ENCODE peak calls at places on chromosomes 11 and 22, in nine cellular contexts. Z is epithelial cell of esophagus; I is cardiac fibroblast; C is WTC11; O is CD8-positive, alpha-beta T cell; P is astrocyte of the cerebellum; Q is colonic mucosa; A is nephron progenitor cell; F is cardiac muscle cell. V is an unnamed sample.

GRCh38 chr11:12101318-12101717 is 9.1 kb upstream of the MICAL2 start:
- DNase-seq in O (no peak), P (no peak), Z (no peak), C (no peak), Q (no peak), I (no peak), F (no peak), A (no peak), V (no peak)

GRCh38 chr11:93099811-93100210 is 98.0 kb downstream of the SLC36A4 start:
- DNase-seq in Q (no peak), F (no peak), A (no peak), O (no peak), I (peak), P (no peak), C (no peak), Z (peak), V (no peak)

GRCh38 chr11:134660416-134660815 is 248.4 kb upstream of the B3GAT1 start:
- DNase-seq in A (no peak), C (no peak), I (no peak), F (no peak), Q (no peak), O (no peak), P (no peak), Z (no peak), V (no peak)

GRCh38 chr11:11701070-11701469 is 79.3 kb upstream of the GALNT18 start:
- DNase-seq in A (no peak), C (no peak), O (no peak), Q (no peak), P (no peak), F (no peak), Z (peak), I (peak), V (no peak)

GRCh38 chr22:26610983-26611382 is 6.8 kb downstream of the CRYBB1 start:
- DNase-seq in P (no peak), Q (no peak), I (peak), O (no peak), Z (no peak), A (no peak), F (no peak), C (no peak), V (no peak)

GRCh38 chr11:34655335-34656008 is 34.6 kb downstream of the EHF start:
- DNase-seq in C (no peak), F (no peak), P (no peak), I (peak), Q (no peak), Z (peak), O (no peak), A (no peak), V (no peak)

GRCh38 chr11:126611438-126611837 is 256.0 kb downstream of the ST3GAL4 start:
- DNase-seq in C (no peak), F (no peak), Z (no peak), P (no peak), I (no peak), Q (no peak), O (no peak), A (no peak), V (no peak)

GRCh38 chr22:43053176-43053575 is 36.0 kb downstream of the TTLL1 start:
- DNase-seq in C (peak), F (no peak), I (peak), Z (no peak), Q (no peak), O (no peak), A (no peak), P (no peak), V (peak)

GRCh38 chr11:68012044-68012842 is 2.1 kb downstream of the ALDH3B1 start:
- DNase-seq in F (no peak), A (no peak), O (no peak), I (no peak), P (no peak), Z (no peak), C (no peak), Q (no peak), V (no peak)

GRCh38 chr22:50656122-50657070 is 16.2 kb upstream of the SHANK3 start:
- DNase-seq in P (no peak), F (no peak), O (no peak), C (no peak), I (peak), Q (no peak), Z (peak), A (no peak), V (no peak)

GRCh38 chr11:57641426-57641825 is 8.3 kb downstream of the YPEL4 start:
- DNase-seq in Q (no peak), O (no peak), A (no peak), C (no peak), F (peak), P (no peak), I (peak), Z (peak), V (no peak)

GRCh38 chr22:37167176-37167980 is 17.7 kb upstream of the IL2RB start:
- DNase-seq in A (no peak), P (no peak), F (no peak), Z (no peak), I (no peak), Q (peak), C (peak), O (no peak), V (no peak)

GRCh38 chr11:23974046-23974445 is 522.8 kb upstream of the LUZP2 start:
- DNase-seq in P (no peak), O (no peak), F (no peak), C (no peak), A (no peak), I (no peak), Q (no peak), Z (peak), V (no peak)

GRCh38 chr11:95831198-95831883 is 41.0 kb downstream of the CEP57 start:
- DNase-seq in C (no peak), Z (peak), P (peak), F (no peak), O (no peak), Q (no peak), A (no peak), I (peak), V (no peak)

GRCh38 chr22:48957311-48957986 is 870.2 kb downstream of the BRD1 start:
- DNase-seq in Q (peak), P (no peak), A (no peak), Z (no peak), F (no peak), O (no peak), I (no peak), C (no peak), V (no peak)

GRCh38 chr22:46732041-46732379 is 6.0 kb downstream of the CERK start:
- DNase-seq in C (no peak), F (no peak), I (no peak), O (no peak), Z (no peak), Q (no peak), A (no peak), P (no peak), V (no peak)

GRCh38 chr11:104136861-104137260 is 27.1 kb downstream of the PDGFD start:
- DNase-seq in A (no peak), I (no peak), Z (no peak), C (no peak), F (no peak), P (no peak), Q (no peak), O (no peak), V (no peak)

GRCh38 chr11:61885166-61885778 is 6.1 kb downstream of the FADS3 start:
- DNase-seq in I (no peak), C (no peak), Z (no peak), O (no peak), F (peak), P (no peak), Q (no peak), A (no peak), V (no peak)

GRCh38 chr11:20275987-20276660 is 87.4 kb upstream of the HTATIP2 start:
- DNase-seq in C (no peak), O (no peak), P (peak), F (no peak), Z (no peak), Q (no peak), I (no peak), A (no peak), V (no peak)

GRCh38 chr22:27207907-27208306 is 550.5 kb downstream of the MIAT start:
- DNase-seq in P (no peak), I (peak), F (no peak), Q (no peak), Z (peak), O (no peak), A (no peak), C (no peak), V (no peak)

GRCh38 chr11:107844041-107844440 is 14.5 kb downstream of the SLC35F2 start:
- DNase-seq in F (no peak), P (no peak), C (no peak), Q (no peak), O (no peak), I (peak), Z (peak), A (no peak), V (no peak)

GRCh38 chr11:30447246-30447645 is 124.3 kb downstream of the ARL14EP start:
- DNase-seq in I (no peak), P (no peak), O (no peak), A (peak), C (no peak), Z (no peak), F (no peak), Q (no peak), V (no peak)

GRCh38 chr11:110522456-110522855 is 92.7 kb downstream of the FDX1 start:
- DNase-seq in Q (no peak), O (no peak), P (no peak), C (no peak), I (no peak), Z (peak), A (no peak), F (no peak), V (no peak)

GRCh38 chr22:37485006-37485713 is 1.0 kb downstream of the MFNG start:
- DNase-seq in Q (no peak), Z (no peak), P (no peak), F (no peak), I (no peak), C (no peak), O (peak), A (no peak), V (no peak)

GRCh38 chr11:118674094-118674460 is 5.4 kb downstream of the TREH start:
- DNase-seq in O (no peak), A (no peak), Z (no peak), Q (no peak), I (no peak), F (no peak), P (no peak), C (no peak), V (no peak)

GRCh38 chr11:118670063-118670462 is 9.4 kb downstream of the TREH start:
- DNase-seq in Z (peak), P (no peak), A (no peak), I (no peak), O (no peak), Q (no peak), C (no peak), F (no peak), V (no peak)

GRCh38 chr11:118671254-118671653 is 8.2 kb downstream of the TREH start:
- DNase-seq in I (no peak), Q (no peak), O (no peak), P (no peak), F (no peak), C (no peak), A (no peak), Z (no peak), V (no peak)

GRCh38 chr11:118673361-118674093 is 5.9 kb downstream of the TREH start:
- DNase-seq in O (no peak), F (no peak), C (no peak), P (no peak), Q (no peak), A (no peak), I (no peak), Z (no peak), V (no peak)

GRCh38 chr11:118672865-118673264 is 6.6 kb downstream of the TREH start:
- DNase-seq in Q (no peak), I (no peak), Z (no peak), C (no peak), F (no peak), A (no peak), O (no peak), P (no peak), V (no peak)
- TF ChIP-seq CTCF in Q (no peak), I (no peak), Z (no peak), C (no peak), F (peak), A (no peak), O (no peak), P (peak), V (peak)

GRCh38 chr11:86408845-86409244 is 34.2 kb downstream of the CCDC81 start:
- DNase-seq in Q (no peak), Z (peak), I (peak), P (no peak), O (no peak), F (no peak), C (no peak), A (no peak), V (no peak)
- TF ChIP-seq CTCF in Q (no peak), Z (peak), I (peak), P (peak), O (no peak), F (peak), C (no peak), A (no peak), V (peak)

GRCh38 chr11:132260636-132261035 is 890.2 kb downstream of the NTM start:
- DNase-seq in C (no peak), P (no peak), A (no peak), O (no peak), F (no peak), Z (no peak), I (no peak), Q (no peak), V (no peak)
- TF ChIP-seq CTCF in C (no peak), P (no peak), A (no peak), O (no peak), F (no peak), Z (no peak), I (no peak), Q (no peak), V (no peak)

GRCh38 chr11:65477271-65478029 is 21.4 kb upstream of the MALAT1 start:
- DNase-seq in Q (peak), O (peak), A (peak), I (peak), P (no peak), C (peak), Z (peak), F (peak), V (peak)
- TF ChIP-seq CTCF in Q (no peak), O (no peak), A (no peak), I (no peak), P (no peak), C (no peak), Z (no peak), F (no peak), V (no peak)

GRCh38 chr11:118283311-118283636 is 19.2 kb upstream of the MPZL2 start:
- DNase-seq in I (no peak), P (no peak), A (no peak), Z (no peak), Q (no peak), O (no peak), F (no peak), C (no peak), V (no peak)

GRCh38 chr11:118281284-118281683 is 17.2 kb upstream of the MPZL2 start:
- DNase-seq in F (no peak), A (no peak), P (no peak), Q (no peak), I (no peak), Z (peak), C (no peak), O (no peak), V (no peak)

GRCh38 chr11:118286545-118286944 is 18.0 kb upstream of the CD3E start:
- DNase-seq in Z (no peak), C (no peak), F (no peak), I (no peak), A (no peak), Q (no peak), P (no peak), O (no peak), V (no peak)

GRCh38 chr11:118283756-118284350 is 19.8 kb upstream of the MPZL2 start:
- DNase-seq in Z (no peak), O (no peak), F (no peak), P (no peak), A (no peak), C (no peak), Q (no peak), I (no peak), V (no peak)

DNA sequence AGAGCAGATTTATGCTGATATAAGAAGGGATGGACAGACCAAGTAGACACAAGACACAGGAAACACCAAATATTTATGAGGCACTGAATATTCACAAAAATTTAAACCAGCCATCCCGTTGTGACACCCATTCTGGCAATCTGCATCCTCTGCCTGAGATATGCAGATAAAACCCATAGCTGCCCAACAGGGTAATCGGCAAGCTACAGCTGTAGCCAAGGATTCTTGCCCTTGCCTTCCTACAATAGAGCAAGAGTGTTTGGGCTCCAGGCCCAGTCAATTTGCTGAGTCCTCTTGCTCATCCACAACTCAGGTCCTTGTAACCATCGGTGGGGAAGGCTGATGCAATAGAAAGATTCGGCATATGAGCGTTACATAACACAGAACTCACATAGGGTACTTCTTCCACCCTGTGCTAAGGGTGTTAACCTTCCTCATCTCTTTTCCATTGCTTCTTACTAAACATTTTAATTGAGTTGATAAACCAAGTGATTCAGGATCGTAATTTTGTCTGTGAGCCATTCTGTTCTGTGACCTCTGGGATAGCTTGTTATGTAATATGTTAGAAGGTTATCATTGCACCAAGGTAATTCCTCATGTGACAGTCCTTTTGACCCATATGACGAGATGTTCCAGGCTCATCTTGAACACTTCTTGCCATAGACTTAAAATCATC is 18.7 kb upstream of the MPZL2 start:
- DNase-seq in O (no peak), C (no peak), I (no peak), Q (no peak), A (no peak), F (no peak), P (no peak), Z (no peak), V (no peak)
- TF ChIP-seq CTCF in O (no peak), C (no peak), I (no peak), Q (no peak), A (no peak), F (no peak), P (no peak), Z (no peak), V (no peak)

GRCh38 chr11:36460220-36460619 is 49.9 kb downstream of the TRAF6 start:
- DNase-seq in A (no peak), Q (no peak), C (peak), P (no peak), F (no peak), O (no peak), I (no peak), Z (no peak), V (no peak)
- TF ChIP-seq CTCF in A (no peak), Q (no peak), C (no peak), P (no peak), F (no peak), O (no peak), I (no peak), Z (no peak), V (no peak)

GRCh38 chr11:78586452-78587046 is 11.9 kb upstream of the NARS2 start:
- DNase-seq in C (no peak), I (peak), Z (peak), F (no peak), P (no peak), A (no peak), Q (no peak), O (no peak), V (no peak)
- TF ChIP-seq CTCF in C (peak), I (peak), Z (peak), F (peak), P (peak), A (peak), Q (peak), O (peak), V (peak)

GRCh38 chr11:106087815-106088435 is 10.5 kb downstream of the AASDHPPT start:
- DNase-seq in Q (peak), A (peak), C (peak), O (no peak), I (peak), P (peak), Z (peak), F (peak), V (peak)
- TF ChIP-seq CTCF in Q (peak), A (peak), C (peak), O (peak), I (peak), P (peak), Z (peak), F (peak), V (peak)

GRCh38 chr11:44564653-44565007 is 833 bp upstream of the CD82 start:
- DNase-seq in P (peak), Z (peak), C (no peak), I (peak), A (peak), O (no peak), Q (no peak), F (no peak), V (no peak)

GRCh38 chr11:44566559-44566949 is 1.1 kb downstream of the CD82 start:
- DNase-seq in P (no peak), C (no peak), Q (no peak), O (no peak), F (no peak), Z (no peak), A (no peak), I (no peak), V (no peak)

GRCh38 chr11:44564198-44564597 is 1.3 kb upstream of the CD82 start:
- DNase-seq in Z (peak), O (no peak), C (no peak), P (no peak), F (no peak), I (peak), Q (peak), A (no peak), V (no peak)

GRCh38 chr11:44565746-44566558 is 489 bp downstream of the CD82 start:
- DNase-seq in P (no peak), F (no peak), I (no peak), Z (no peak), C (no peak), O (no peak), Q (no peak), A (no peak), V (no peak)

GRCh38 chr11:44565008-44565745 is at the start of gene CD82:
- DNase-seq in P (peak), Z (peak), I (peak), O (peak), A (peak), F (peak), Q (peak), C (peak), V (peak)
- TF ChIP-seq CTCF in P (peak), Z (peak), I (no peak), O (peak), A (peak), F (peak), Q (peak), C (no peak), V (peak)